ENCODE peak calls at places on chromosome 11, in four cellular contexts. U is activated CD8-positive, alpha-beta T cell treated with anti-CD3 and anti-CD28 coated beads for 36 hours; C is lower lobe of right lung; B is fibroblast of mammary gland. K is an unnamed sample.

GRCh38 chr11:114073506-114074381 is 14.2 kb downstream of the ZBTB16 start:
- DNase-seq in C (no peak), U (peak; percentile 46), B (no peak), K (no peak)

GRCh38 chr11:1639102-1639620 is 9.6 kb downstream of the KRTAP5-5 start:
- DNase-seq in C (no peak), U (no peak), B (no peak), K (no peak)

GRCh38 chr11:69123593-69124545 is 31.9 kb upstream of the SMIM38 start:
- DNase-seq in U (peak; percentile 57), C (peak; percentile 37), B (no peak), K (no peak)

GRCh38 chr11:15897211-15897960 is 459.0 kb downstream of the SOX6 start:
- DNase-seq in C (no peak), B (peak; percentile 1), U (no peak), K (no peak)

GRCh38 chr11:129117595-129118350 is 74.4 kb downstream of the ARHGAP32 start:
- DNase-seq in B (peak; percentile 80), C (no peak), U (peak; percentile 49), K (peak; percentile 57)

GRCh38 chr11:69444381-69445130 is 36.9 kb upstream of the LINC01488 start:
- DNase-seq in C (peak; percentile 89), U (peak; percentile 8), B (peak; percentile 93), K (no peak)

GRCh38 chr11:116037851-116038250 is 533.6 kb upstream of the CADM1 start:
- DNase-seq in C (no peak), U (no peak), B (no peak), K (no peak)

GRCh38 chr11:13210424-13210823 is 67.2 kb upstream of the BMAL1 start:
- DNase-seq in B (peak; percentile 84), U (peak; percentile 59), C (peak; percentile 56), K (no peak)

GRCh38 chr11:65260756-65261590 is 789 bp upstream of the POLA2 start:
- DNase-seq in B (no peak), C (no peak), U (no peak), K (no peak)

DNA sequence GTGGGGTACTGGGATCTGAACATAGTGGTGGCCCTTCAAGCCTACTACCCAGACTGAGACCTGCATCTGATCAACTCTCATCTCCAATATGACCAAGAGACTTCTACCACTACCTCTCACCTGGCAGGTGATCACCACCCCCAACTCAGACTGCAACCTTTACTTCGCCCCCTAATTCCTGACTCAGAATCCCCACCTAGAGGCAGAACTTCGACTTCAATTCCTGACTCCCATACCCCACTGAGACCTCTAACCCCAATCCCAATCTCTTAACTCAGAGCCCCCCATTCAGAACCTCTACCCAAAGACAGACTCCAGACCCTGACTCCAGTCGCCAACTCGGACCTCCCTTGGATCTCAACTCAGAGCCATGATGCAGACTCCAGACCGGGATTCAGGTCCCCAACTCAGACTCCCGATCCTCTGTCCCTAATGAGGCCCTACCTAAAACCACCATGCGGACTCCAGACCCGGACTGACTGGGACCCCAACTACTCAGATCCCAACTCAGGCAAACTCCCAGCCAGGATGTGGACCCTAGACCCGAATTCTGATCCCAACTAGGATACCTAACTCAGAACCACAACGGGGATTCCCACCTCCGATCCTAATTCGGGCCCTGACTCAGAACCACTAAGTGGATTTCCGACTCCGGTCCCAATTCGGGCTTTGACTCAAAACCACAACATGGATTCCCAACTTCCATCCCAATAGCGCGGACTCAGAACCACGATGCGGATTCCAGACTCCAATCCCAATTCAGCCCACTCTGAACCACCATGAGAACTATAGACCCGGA is 1.2 kb downstream of the KCNQ1OT1 start:
- DNase-seq in U (no peak), B (peak; percentile 14), C (no peak), K (no peak)
- TF ChIP-seq CTCF in U (no peak), B (no peak), C (no peak), K (no peak)

GRCh38 chr11:117443269-117444186 is 115.9 kb downstream of the CEP164 start:
- DNase-seq in C (no peak), B (peak; percentile 24), U (peak; percentile 25), K (peak; percentile 52)
- TF ChIP-seq CTCF in C (peak; percentile 55), B (peak; percentile 42), U (peak; percentile 29), K (peak; percentile 37)

GRCh38 chr11:121654506-121655480 is 202.0 kb upstream of the SORL1-AS1 start:
- DNase-seq in C (no peak), U (no peak), B (no peak), K (no peak)

GRCh38 chr11:121651267-121651625 is 198.5 kb upstream of the SORL1-AS1 start:
- DNase-seq in U (no peak), B (no peak), C (no peak), K (no peak)

GRCh38 chr11:121655481-121656332 is 202.9 kb upstream of the SORL1-AS1 start:
- DNase-seq in U (peak; percentile 79), C (peak; percentile 87), B (peak; percentile 99), K (peak; percentile 88)

GRCh38 chr11:121650520-121651266 is 197.9 kb upstream of the SORL1-AS1 start:
- DNase-seq in B (no peak), C (no peak), U (peak; percentile 22), K (peak; percentile 21)

GRCh38 chr11:121652982-121653381 is 200.2 kb upstream of the SORL1-AS1 start:
- DNase-seq in B (peak; percentile 49), C (no peak), U (no peak), K (no peak)
- TF ChIP-seq CTCF in B (peak; percentile 53), C (no peak), U (no peak), K (no peak)

GRCh38 chr11:125874556-125875124 is 12.8 kb upstream of the HYLS1 start:
- DNase-seq in C (no peak), B (peak; percentile 74), U (peak; percentile 63), K (peak; percentile 54)

GRCh38 chr11:125871391-125872137 is 15.9 kb upstream of the HYLS1 start:
- DNase-seq in U (peak; percentile 59), B (peak; percentile 42), C (no peak), K (no peak)

GRCh38 chr11:125873881-125874555 is 13.4 kb upstream of the HYLS1 start:
- DNase-seq in U (no peak), B (no peak), C (no peak), K (no peak)

GRCh38 chr11:125872138-125872491 is 15.4 kb upstream of the HYLS1 start:
- DNase-seq in B (no peak), C (no peak), U (no peak), K (no peak)

DNA sequence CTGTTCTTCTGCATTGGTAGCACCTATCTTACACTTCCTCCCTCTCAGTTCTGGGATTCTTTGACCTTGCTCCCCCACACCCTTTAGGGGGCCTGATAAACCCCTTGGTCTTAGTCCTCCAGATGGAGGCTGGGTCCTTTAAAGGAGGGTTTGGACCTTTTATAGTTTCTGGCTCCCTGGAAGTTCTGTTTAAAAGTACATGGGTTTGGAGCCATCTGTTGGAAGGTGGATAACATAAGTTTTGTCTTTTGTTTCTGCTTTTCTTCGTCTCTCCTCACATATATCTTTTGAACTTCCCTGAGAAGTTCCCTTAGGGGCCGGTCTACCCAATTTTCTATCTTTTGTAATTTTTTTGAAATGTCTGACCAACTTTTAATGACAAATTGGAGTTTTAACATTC is 17.9 kb upstream of the HYLS1 start:
- DNase-seq in B (no peak), U (no peak), C (no peak), K (no peak)
- TF ChIP-seq CTCF in B (no peak), U (no peak), C (no peak), K (no peak)